ENCODE peak calls at places on chromosomes 7 and 10, in seven cellular contexts. One of them, this sample, is unnamed.
A peak's percentile ranks its signal among the peaks of the same experiment; 100 is the strongest.

GRCh38 chr10:97278491-97278989 is 13.9 kb downstream of the ARHGAP19 start:
- DNase-seq in HuH-7: peak; percentile 24
- DNase-seq in NCI-H1105 treated with DMSO at 0.1 percent for 48 hours: peak; percentile 64
- DNase-seq in activated naive CD4-positive, alpha-beta T cell treated with anti-CD3 and anti-CD28 coated beads, Interleukin-2, amount 50 U/mL, for 72 hours: no peak
- DNase-seq in SHP77: peak; percentile 58
- DNase-seq in NCI-H1092 treated with DMSO at 0.1 percent for 48 hours: peak; percentile 28
- DNase-seq in iPS-NIHi11: peak; percentile 46
- DNase-seq in this sample: no peak

GRCh38 chr7:27223941-27224590 is 18.5 kb upstream of the EVX1 start:
- DNase-seq in SHP77: no peak
- DNase-seq in activated naive CD4-positive, alpha-beta T cell treated with anti-CD3 and anti-CD28 coated beads, Interleukin-2, amount 50 U/mL, for 72 hours: no peak
- DNase-seq in iPS-NIHi11: no peak
- DNase-seq in HuH-7: no peak
- DNase-seq in NCI-H1092 treated with DMSO at 0.1 percent for 48 hours: no peak
- DNase-seq in NCI-H1105 treated with DMSO at 0.1 percent for 48 hours: no peak
- DNase-seq in this sample: no peak

GRCh38 chr10:12279281-12279680 is 70.1 kb upstream of the CAMK1D start:
- DNase-seq in NCI-H1105 treated with DMSO at 0.1 percent for 48 hours: no peak
- DNase-seq in NCI-H1092 treated with DMSO at 0.1 percent for 48 hours: no peak
- DNase-seq in activated naive CD4-positive, alpha-beta T cell treated with anti-CD3 and anti-CD28 coated beads, Interleukin-2, amount 50 U/mL, for 72 hours: no peak
- DNase-seq in SHP77: no peak
- DNase-seq in HuH-7: no peak
- DNase-seq in iPS-NIHi11: no peak
- DNase-seq in this sample: no peak

GRCh38 chr10:61721431-61721830 is 58.7 kb downstream of the CABCOCO1 start:
- DNase-seq in activated naive CD4-positive, alpha-beta T cell treated with anti-CD3 and anti-CD28 coated beads, Interleukin-2, amount 50 U/mL, for 72 hours: no peak
- DNase-seq in HuH-7: no peak
- DNase-seq in NCI-H1092 treated with DMSO at 0.1 percent for 48 hours: no peak
- DNase-seq in NCI-H1105 treated with DMSO at 0.1 percent for 48 hours: no peak
- DNase-seq in iPS-NIHi11: no peak
- DNase-seq in SHP77: no peak
- DNase-seq in this sample: no peak

GRCh38 chr7:128783143-128783799 is 7.7 kb upstream of the OPN1SW start:
- DNase-seq in activated naive CD4-positive, alpha-beta T cell treated with anti-CD3 and anti-CD28 coated beads, Interleukin-2, amount 50 U/mL, for 72 hours: no peak
- DNase-seq in SHP77: peak; percentile 27
- DNase-seq in iPS-NIHi11: peak; percentile 86
- DNase-seq in NCI-H1092 treated with DMSO at 0.1 percent for 48 hours: no peak
- DNase-seq in NCI-H1105 treated with DMSO at 0.1 percent for 48 hours: no peak
- DNase-seq in HuH-7: no peak
- DNase-seq in this sample: peak; percentile 86

GRCh38 chr7:88020953-88021650 is 87.1 kb downstream of the ADAM22 start:
- DNase-seq in SHP77: no peak
- DNase-seq in iPS-NIHi11: no peak
- DNase-seq in activated naive CD4-positive, alpha-beta T cell treated with anti-CD3 and anti-CD28 coated beads, Interleukin-2, amount 50 U/mL, for 72 hours: no peak
- DNase-seq in NCI-H1105 treated with DMSO at 0.1 percent for 48 hours: no peak
- DNase-seq in HuH-7: no peak
- DNase-seq in NCI-H1092 treated with DMSO at 0.1 percent for 48 hours: no peak
- DNase-seq in this sample: no peak

GRCh38 chr7:30752484-30752883 is 549 bp downstream of the INMT start:
- DNase-seq in iPS-NIHi11: no peak
- DNase-seq in SHP77: no peak
- DNase-seq in activated naive CD4-positive, alpha-beta T cell treated with anti-CD3 and anti-CD28 coated beads, Interleukin-2, amount 50 U/mL, for 72 hours: no peak
- DNase-seq in NCI-H1105 treated with DMSO at 0.1 percent for 48 hours: no peak
- DNase-seq in HuH-7: no peak
- DNase-seq in NCI-H1092 treated with DMSO at 0.1 percent for 48 hours: no peak
- DNase-seq in this sample: no peak

GRCh38 chr10:29512460-29512974 is 122.3 kb downstream of the SVIL start:
- DNase-seq in NCI-H1092 treated with DMSO at 0.1 percent for 48 hours: no peak
- DNase-seq in HuH-7: no peak
- DNase-seq in activated naive CD4-positive, alpha-beta T cell treated with anti-CD3 and anti-CD28 coated beads, Interleukin-2, amount 50 U/mL, for 72 hours: no peak
- DNase-seq in NCI-H1105 treated with DMSO at 0.1 percent for 48 hours: no peak
- DNase-seq in SHP77: no peak
- DNase-seq in iPS-NIHi11: no peak
- DNase-seq in this sample: no peak

GRCh38 chr10:65350619-65351018 is 1575.2 kb upstream of the LRRTM3 start:
- DNase-seq in NCI-H1092 treated with DMSO at 0.1 percent for 48 hours: no peak
- DNase-seq in iPS-NIHi11: no peak
- DNase-seq in SHP77: no peak
- DNase-seq in NCI-H1105 treated with DMSO at 0.1 percent for 48 hours: no peak
- DNase-seq in HuH-7: no peak
- DNase-seq in activated naive CD4-positive, alpha-beta T cell treated with anti-CD3 and anti-CD28 coated beads, Interleukin-2, amount 50 U/mL, for 72 hours: no peak
- DNase-seq in this sample: no peak

GRCh38 chr10:112246-112645 is 23.0 kb upstream of the ZMYND11 start:
- DNase-seq in activated naive CD4-positive, alpha-beta T cell treated with anti-CD3 and anti-CD28 coated beads, Interleukin-2, amount 50 U/mL, for 72 hours: no peak
- DNase-seq in NCI-H1105 treated with DMSO at 0.1 percent for 48 hours: no peak
- DNase-seq in HuH-7: no peak
- DNase-seq in NCI-H1092 treated with DMSO at 0.1 percent for 48 hours: no peak
- DNase-seq in SHP77: no peak
- DNase-seq in iPS-NIHi11: no peak
- DNase-seq in this sample: no peak

GRCh38 chr7:8214162-8214897 is 47.6 kb downstream of the ICA1 start:
- DNase-seq in iPS-NIHi11: no peak
- DNase-seq in NCI-H1092 treated with DMSO at 0.1 percent for 48 hours: peak; percentile 35
- DNase-seq in activated naive CD4-positive, alpha-beta T cell treated with anti-CD3 and anti-CD28 coated beads, Interleukin-2, amount 50 U/mL, for 72 hours: no peak
- DNase-seq in NCI-H1105 treated with DMSO at 0.1 percent for 48 hours: no peak
- DNase-seq in SHP77: no peak
- DNase-seq in HuH-7: no peak
- DNase-seq in this sample: no peak

GRCh38 chr10:66927271-66927950 is 1.6 kb downstream of the LRRTM3 start:
- DNase-seq in HuH-7: no peak
- DNase-seq in SHP77: no peak
- DNase-seq in iPS-NIHi11: no peak
- DNase-seq in NCI-H1105 treated with DMSO at 0.1 percent for 48 hours: no peak
- DNase-seq in activated naive CD4-positive, alpha-beta T cell treated with anti-CD3 and anti-CD28 coated beads, Interleukin-2, amount 50 U/mL, for 72 hours: no peak
- DNase-seq in NCI-H1092 treated with DMSO at 0.1 percent for 48 hours: no peak
- DNase-seq in this sample: no peak